ENCODE peak calls at places on chromosome 1, in four cellular contexts. One of them, this sample, is unnamed.
A peak's percentile ranks its signal among the peaks of the same experiment; 100 is the strongest.

GRCh38 chr1:48532976-48533375 is 61.0 kb upstream of the SPATA6 start:
- DNase-seq in IMR-90: no peak
- DNase-seq in tibial artery: no peak
- DNase-seq in ovary: no peak
- DNase-seq in this sample: no peak

GRCh38 chr1:22832414-22832786 is 121.8 kb downstream of the EPHB2 start:
- DNase-seq in tibial artery: no peak
- DNase-seq in IMR-90: peak; percentile 80
- DNase-seq in ovary: no peak
- DNase-seq in this sample: peak; percentile 59

GRCh38 chr1:56551691-56552090 is 27.7 kb downstream of the PLPP3 start:
- DNase-seq in ovary: no peak
- DNase-seq in tibial artery: no peak
- DNase-seq in IMR-90: no peak
- DNase-seq in this sample: no peak

GRCh38 chr1:150535511-150536281 is 13.5 kb upstream of the ADAMTSL4 start:
- DNase-seq in IMR-90: peak; percentile 60
- DNase-seq in ovary: no peak
- DNase-seq in tibial artery: no peak
- DNase-seq in this sample: no peak

GRCh38 chr1:219505886-219506285 is 107.0 kb downstream of the ZC3H11B start:
- DNase-seq in ovary: no peak
- DNase-seq in IMR-90: no peak
- DNase-seq in tibial artery: no peak
- DNase-seq in this sample: no peak

GRCh38 chr1:19079983-19080472 is 123.6 kb upstream of the IFFO2 start:
- DNase-seq in ovary: no peak
- DNase-seq in IMR-90: peak; percentile 10
- DNase-seq in tibial artery: no peak
- DNase-seq in this sample: peak; percentile 86

GRCh38 chr1:205750683-205751651 is 985 bp upstream of the NUCKS1 start:
- DNase-seq in IMR-90: no peak
- DNase-seq in ovary: no peak
- DNase-seq in tibial artery: no peak
- DNase-seq in this sample: no peak

GRCh38 chr1:72932025-72932424 is 649.7 kb upstream of the NEGR1 start:
- DNase-seq in IMR-90: no peak
- DNase-seq in ovary: no peak
- DNase-seq in tibial artery: no peak
- DNase-seq in this sample: no peak

GRCh38 chr1:111600886-111601386 is 18.7 kb upstream of the RAP1A start:
- DNase-seq in IMR-90: peak; percentile 43
- DNase-seq in tibial artery: no peak
- DNase-seq in ovary: no peak
- DNase-seq in this sample: no peak

GRCh38 chr1:192615055-192615454 is 20.9 kb upstream of the RGS13 start:
- DNase-seq in tibial artery: no peak
- DNase-seq in ovary: no peak
- DNase-seq in IMR-90: no peak
- DNase-seq in this sample: no peak

GRCh38 chr1:202888204-202888506 is 794 bp downstream of the RABIF start:
- DNase-seq in ovary: no peak
- DNase-seq in IMR-90: peak; percentile 28
- DNase-seq in tibial artery: no peak
- DNase-seq in this sample: peak; percentile 25

GRCh38 chr1:119332626-119333025 is 36.0 kb upstream of the HAO2 start:
- DNase-seq in IMR-90: no peak
- DNase-seq in ovary: no peak
- DNase-seq in tibial artery: no peak
- DNase-seq in this sample: no peak

GRCh38 chr1:23646571-23646970 is 45.0 kb upstream of the RPL11 start:
- DNase-seq in ovary: no peak
- DNase-seq in IMR-90: no peak
- DNase-seq in tibial artery: no peak
- DNase-seq in this sample: no peak

GRCh38 chr1:230568676-230569075 is 73.6 kb upstream of the COG2 start:
- DNase-seq in IMR-90: no peak
- DNase-seq in tibial artery: no peak
- DNase-seq in ovary: no peak
- DNase-seq in this sample: no peak

GRCh38 chr1:232880354-232880753 is 70.1 kb upstream of the NTPCR start:
- DNase-seq in tibial artery: no peak
- DNase-seq in IMR-90: peak; percentile 29
- DNase-seq in ovary: no peak
- DNase-seq in this sample: no peak

GRCh38 chr1:176559474-176560390 is 96.8 kb downstream of the PAPPA2 start:
- DNase-seq in ovary: no peak
- DNase-seq in IMR-90: peak; percentile 53
- DNase-seq in tibial artery: peak; percentile 67
- DNase-seq in this sample: no peak

GRCh38 chr1:16163882-16164820 is 8.3 kb upstream of the EPHA2 start:
- DNase-seq in ovary: no peak
- DNase-seq in IMR-90: peak; percentile 100
- DNase-seq in tibial artery: no peak
- DNase-seq in this sample: peak; percentile 95

GRCh38 chr1:147496571-147496970 is 44.7 kb upstream of the BCL9 start:
- DNase-seq in IMR-90: peak; percentile 37
- DNase-seq in ovary: peak; percentile 49
- DNase-seq in tibial artery: no peak
- DNase-seq in this sample: no peak

GRCh38 chr1:23930861-23931471 is 17.8 kb upstream of the CNR2 start:
- DNase-seq in ovary: no peak
- DNase-seq in IMR-90: peak; percentile 59
- DNase-seq in tibial artery: no peak
- DNase-seq in this sample: peak; percentile 87

GRCh38 chr1:12712091-12712490 is 3.8 kb upstream of the AADACL3 start:
- DNase-seq in IMR-90: no peak
- DNase-seq in ovary: no peak
- DNase-seq in tibial artery: no peak
- DNase-seq in this sample: no peak

GRCh38 chr1:48036693-48037386 is 39.7 kb upstream of the TRABD2B start:
- DNase-seq in IMR-90: peak; percentile 7
- DNase-seq in tibial artery: no peak
- DNase-seq in ovary: no peak
- DNase-seq in this sample: peak; percentile 97

GRCh38 chr1:46820560-46821060 is 21.8 kb downstream of the CYP4B1 start:
- DNase-seq in IMR-90: no peak
- DNase-seq in tibial artery: no peak
- DNase-seq in ovary: no peak
- DNase-seq in this sample: no peak

GRCh38 chr1:184801503-184801902 is 46.8 kb upstream of the EDEM3 start:
- DNase-seq in IMR-90: peak; percentile 83
- DNase-seq in ovary: no peak
- DNase-seq in tibial artery: peak; percentile 41
- DNase-seq in this sample: no peak

GRCh38 chr1:24101796-24102580 is 9.9 kb downstream of the MYOM3 start:
- DNase-seq in ovary: no peak
- DNase-seq in IMR-90: no peak
- DNase-seq in tibial artery: no peak
- DNase-seq in this sample: no peak

GRCh38 chr1:2499986-2500596 is 24.0 kb downstream of the PLCH2 start:
- DNase-seq in IMR-90: no peak
- DNase-seq in tibial artery: no peak
- DNase-seq in ovary: no peak
- DNase-seq in this sample: no peak

GRCh38 chr1:176691251-176692228 is 228.6 kb downstream of the PAPPA2 start:
- DNase-seq in IMR-90: peak; percentile 43
- DNase-seq in tibial artery: no peak
- DNase-seq in ovary: no peak
- DNase-seq in this sample: peak; percentile 52

GRCh38 chr1:152053375-152053774 is 16.6 kb upstream of the S100A11 start:
- DNase-seq in IMR-90: no peak
- DNase-seq in tibial artery: no peak
- DNase-seq in ovary: no peak
- DNase-seq in this sample: no peak

GRCh38 chr1:219143735-219144134 is 29.9 kb upstream of the LYPLAL1 start:
- DNase-seq in ovary: no peak
- DNase-seq in IMR-90: peak; percentile 21
- DNase-seq in tibial artery: no peak
- DNase-seq in this sample: no peak

GRCh38 chr1:208137144-208137682 is 107.0 kb downstream of the PLXNA2 start:
- DNase-seq in IMR-90: peak; percentile 56
- DNase-seq in ovary: no peak
- DNase-seq in tibial artery: no peak
- DNase-seq in this sample: no peak

GRCh38 chr1:106268070-106268469 is 788.4 kb upstream of the PRMT6 start:
- DNase-seq in IMR-90: no peak
- DNase-seq in ovary: no peak
- DNase-seq in tibial artery: no peak
- DNase-seq in this sample: no peak
- TF ChIP-seq CTCF in IMR-90: no peak
- TF ChIP-seq CTCF in ovary: no peak
- TF ChIP-seq CTCF in tibial artery: no peak
- TF ChIP-seq CTCF in this sample: peak; percentile 7

DNA sequence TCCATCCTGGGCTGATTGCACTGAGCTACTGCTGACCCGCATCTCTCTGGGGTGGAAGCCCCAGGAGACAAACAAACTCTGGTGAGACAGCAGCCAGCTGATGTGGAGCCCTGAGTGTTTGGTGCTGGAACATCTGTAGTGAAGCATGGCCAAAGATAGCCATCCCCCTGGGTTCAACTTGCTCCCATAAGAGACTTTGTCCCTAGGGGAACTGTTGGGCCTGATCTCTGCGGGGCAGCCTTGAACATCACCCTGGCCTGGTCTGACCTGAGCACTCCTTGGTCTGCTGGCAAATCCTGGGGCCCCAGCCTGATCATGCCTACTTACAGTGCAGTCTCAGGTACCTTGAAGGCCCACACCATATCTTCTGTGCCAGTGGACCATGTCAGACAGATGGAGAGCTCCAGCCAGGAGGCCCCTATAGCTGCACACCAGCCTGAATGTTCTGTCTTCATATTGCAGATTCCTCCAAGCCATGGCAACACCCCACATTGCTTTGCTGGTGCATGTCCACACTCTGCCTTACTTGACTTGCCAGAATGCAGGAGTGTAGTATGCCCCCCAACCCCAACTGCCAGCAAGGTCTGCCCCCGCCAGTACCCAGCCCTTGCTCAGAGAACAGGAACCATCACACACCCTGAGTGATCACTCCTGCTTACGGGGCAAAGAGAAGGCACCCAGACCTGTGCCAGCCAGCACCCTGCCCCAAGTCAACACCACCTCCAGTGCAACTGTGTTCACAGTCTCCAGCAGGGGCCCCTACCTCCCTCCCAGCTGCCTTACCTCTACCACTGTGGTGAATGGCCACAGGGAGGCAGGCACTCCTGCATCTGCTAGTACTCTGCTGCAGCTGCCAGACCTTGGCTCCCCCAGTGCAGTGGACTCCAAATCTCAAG is 690.5 kb upstream of the NR5A2 start:
- DNase-seq in tibial artery: no peak
- DNase-seq in IMR-90: no peak
- DNase-seq in ovary: no peak
- DNase-seq in this sample: no peak
- TF ChIP-seq CTCF in tibial artery: no peak
- TF ChIP-seq CTCF in IMR-90: no peak
- TF ChIP-seq CTCF in ovary: no peak
- TF ChIP-seq CTCF in this sample: no peak

GRCh38 chr1:70354332-70355110 is at the start of gene ANKRD13C:
- DNase-seq in IMR-90: peak; percentile 96
- DNase-seq in ovary: peak; percentile 97
- DNase-seq in tibial artery: peak; percentile 96
- DNase-seq in this sample: peak; percentile 71
- TF ChIP-seq CTCF in IMR-90: peak; percentile 6
- TF ChIP-seq CTCF in ovary: no peak
- TF ChIP-seq CTCF in tibial artery: no peak
- TF ChIP-seq CTCF in this sample: peak; percentile 8

GRCh38 chr1:194829492-194829891 is 1643.1 kb upstream of the B3GALT2 start:
- DNase-seq in tibial artery: no peak
- DNase-seq in ovary: no peak
- DNase-seq in IMR-90: peak; percentile 16
- DNase-seq in this sample: no peak

GRCh38 chr1:194830387-194830786 is 1644.0 kb upstream of the B3GALT2 start:
- DNase-seq in tibial artery: no peak
- DNase-seq in ovary: no peak
- DNase-seq in IMR-90: no peak
- DNase-seq in this sample: no peak

GRCh38 chr1:194825382-194825781 is 1639.0 kb upstream of the B3GALT2 start:
- DNase-seq in IMR-90: no peak
- DNase-seq in tibial artery: no peak
- DNase-seq in ovary: no peak
- DNase-seq in this sample: no peak
- TF ChIP-seq CTCF in IMR-90: no peak
- TF ChIP-seq CTCF in tibial artery: no peak
- TF ChIP-seq CTCF in ovary: no peak
- TF ChIP-seq CTCF in this sample: no peak

DNA sequence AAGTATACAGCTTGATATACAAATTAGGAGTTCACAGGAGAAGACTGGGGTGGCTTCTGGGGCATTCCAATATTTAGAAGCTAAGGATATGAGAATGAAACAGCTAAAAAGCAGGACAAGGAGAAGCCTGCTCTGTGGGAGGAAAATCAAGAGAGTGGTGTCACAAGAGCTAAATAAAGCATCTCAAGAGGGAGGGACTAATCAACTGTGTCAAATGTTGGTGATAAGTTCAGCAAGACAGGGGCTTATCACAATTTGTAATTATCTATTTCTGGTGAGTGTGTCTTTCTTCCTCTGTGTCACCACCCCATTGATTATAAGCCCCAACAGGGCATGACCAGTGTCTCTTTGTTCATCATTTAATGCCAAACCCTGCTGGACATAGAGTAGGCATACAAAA is 295.8 kb upstream of the DUSP10 start:
- DNase-seq in tibial artery: no peak
- DNase-seq in IMR-90: no peak
- DNase-seq in ovary: no peak
- DNase-seq in this sample: no peak
- TF ChIP-seq CTCF in tibial artery: no peak
- TF ChIP-seq CTCF in IMR-90: no peak
- TF ChIP-seq CTCF in ovary: no peak
- TF ChIP-seq CTCF in this sample: no peak

DNA sequence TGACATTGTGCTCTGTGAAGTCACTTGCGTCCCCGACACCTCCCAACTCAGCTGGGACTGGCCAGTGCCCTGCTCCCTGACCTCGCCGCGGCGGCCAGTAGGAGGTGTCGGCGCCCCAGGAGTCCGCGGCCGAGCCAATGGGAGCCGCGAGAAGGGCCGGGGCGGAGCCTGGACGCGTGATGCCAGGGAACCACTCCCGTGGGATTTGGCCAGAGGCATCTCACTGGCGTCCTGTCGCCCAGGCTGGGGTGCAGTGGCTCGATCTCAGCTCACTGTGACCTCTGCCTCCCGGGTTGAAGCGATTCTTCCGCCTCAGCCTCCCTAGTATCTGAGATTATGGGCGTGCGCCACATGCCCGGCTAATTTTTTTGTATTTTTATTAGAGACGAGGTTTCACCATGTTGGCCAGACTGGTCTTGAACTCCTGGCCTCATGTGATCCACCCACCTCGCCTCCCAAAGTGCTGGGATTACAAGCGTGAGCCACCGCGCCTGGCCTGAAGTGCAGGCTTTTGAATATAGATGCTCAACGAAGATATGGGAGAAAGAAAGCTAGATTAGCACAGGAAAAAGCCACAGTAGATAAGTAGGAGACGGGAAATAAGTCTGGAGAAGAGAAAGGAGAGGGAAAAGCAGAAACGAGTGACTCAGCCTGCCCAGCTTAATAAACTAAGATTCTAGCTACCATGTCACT is 38.0 kb downstream of the ZBTB8OS start:
- DNase-seq in ovary: peak; percentile 55
- DNase-seq in tibial artery: peak; percentile 82
- DNase-seq in IMR-90: peak; percentile 51
- DNase-seq in this sample: peak; percentile 37
- TF ChIP-seq CTCF in ovary: no peak
- TF ChIP-seq CTCF in tibial artery: no peak
- TF ChIP-seq CTCF in IMR-90: no peak
- TF ChIP-seq CTCF in this sample: peak; percentile 21

This sample was measured in kidney epithelial cell.